ENCODE peak calls at places on chromosomes 2 and 18, in ten cellular contexts. O is T-helper 2 cell; W is kidney glomerular epithelial cell; H is activated naive CD8-positive, alpha-beta T cell treated with anti-CD3 and anti-CD28 coated beads for 36 hours; T is AG09319; F is bronchial epithelial cell; K is COLO829; A is progenitor cell of endocrine pancreas; N is AG20443; C is T-helper 9 cell. P is an unnamed sample.
A peak's percentile ranks its signal among the peaks of the same experiment; 100 is the strongest.

GRCh38 chr2:170965446-170966225 is 36.6 kb downstream of the GORASP2 start:
- DNase-seq in C (no peak), N (no peak), A (no peak), F (peak; percentile 59), W (no peak), T (no peak), K (no peak), H (no peak), O (no peak), P (no peak)

GRCh38 chr2:65566617-65567016 is 134.2 kb upstream of the SPRED2 start:
- DNase-seq in F (peak; percentile 90), K (no peak), N (no peak), C (no peak), A (no peak), T (no peak), O (no peak), H (no peak), W (no peak), P (no peak)

GRCh38 chr2:203310688-203311087 is 17.5 kb upstream of the ABI2 start:
- DNase-seq in T (no peak), C (no peak), W (no peak), N (no peak), A (no peak), H (no peak), F (no peak), O (no peak), K (no peak), P (no peak)

GRCh38 chr2:128525653-128526052 is 207.0 kb upstream of the HS6ST1 start:
- DNase-seq in F (no peak), N (no peak), C (no peak), O (no peak), T (no peak), W (no peak), A (no peak), H (no peak), K (no peak), P (no peak)

GRCh38 chr2:117057021-117057420 is 757.5 kb upstream of the DDX18 start:
- DNase-seq in F (no peak), A (no peak), K (no peak), W (no peak), C (no peak), T (no peak), H (no peak), O (no peak), N (no peak), P (no peak)

GRCh38 chr2:26785431-26786206 is at the start of gene CENPA:
- DNase-seq in W (peak; percentile 99), A (peak; percentile 91), O (peak; percentile 99), H (peak; percentile 93), F (peak; percentile 99), T (peak; percentile 99), K (peak; percentile 99), N (peak; percentile 99), C (peak; percentile 91), P (peak; percentile 99)

GRCh38 chr2:177466337-177467195 is 74.0 kb downstream of the AGPS start:
- DNase-seq in W (no peak), F (no peak), A (no peak), O (no peak), T (no peak), H (no peak), C (no peak), K (no peak), N (peak; percentile 8), P (no peak)

GRCh38 chr2:222424281-222424728 is at the start of gene SGPP2:
- DNase-seq in K (no peak), F (no peak), C (peak; percentile 10), H (peak; percentile 21), T (no peak), W (peak; percentile 22), O (peak; percentile 15), A (peak; percentile 24), N (no peak), P (peak; percentile 73)

GRCh38 chr2:134014196-134014960 is 239.5 kb upstream of the MGAT5 start:
- DNase-seq in A (no peak), C (no peak), K (no peak), T (peak; percentile 22), F (no peak), N (no peak), H (no peak), O (no peak), W (no peak), P (no peak)

GRCh38 chr2:80519699-80520291 is 215.2 kb upstream of the LRRTM1 start:
- DNase-seq in T (no peak), A (no peak), C (no peak), O (no peak), K (no peak), H (no peak), N (no peak), F (no peak), W (no peak), P (no peak)

GRCh38 chr2:95328386-95329125 is 31.4 kb downstream of the KCNIP3 start:
- DNase-seq in K (no peak), O (no peak), F (no peak), A (no peak), W (peak; percentile 27), T (no peak), C (no peak), N (peak; percentile 71), H (no peak), P (no peak)

GRCh38 chr2:109069430-109070194 is 59.4 kb upstream of the SH3RF3 start:
- DNase-seq in F (peak; percentile 78), T (no peak), H (no peak), A (no peak), W (no peak), K (no peak), C (no peak), O (no peak), N (no peak), P (no peak)

GRCh38 chr2:205482399-205483065 is 199.8 kb upstream of the NRP2 start:
- DNase-seq in A (no peak), T (no peak), H (no peak), N (no peak), C (no peak), W (no peak), O (no peak), F (no peak), K (no peak), P (no peak)

GRCh38 chr2:203659650-203660049 is 46.8 kb upstream of the CD28 start:
- DNase-seq in T (no peak), O (no peak), A (no peak), W (no peak), C (no peak), K (no peak), N (no peak), H (no peak), F (no peak), P (no peak)

GRCh38 chr2:9760911-9761228 is 82.4 kb upstream of the TAF1B start:
- DNase-seq in N (no peak), W (no peak), K (no peak), T (no peak), F (no peak), A (no peak), H (no peak), O (peak; percentile 19), C (no peak), P (no peak)

GRCh38 chr2:40439473-40439872 is 12.4 kb downstream of the SLC8A1 start:
- DNase-seq in K (no peak), C (no peak), N (no peak), T (no peak), H (no peak), F (peak; percentile 48), O (no peak), W (no peak), A (no peak), P (no peak)

GRCh38 chr18:74849316-74849715 is 251.6 kb downstream of the ZNF407 start:
- DNase-seq in O (no peak), A (no peak), W (no peak), N (no peak), C (no peak), F (no peak), K (no peak), H (no peak), T (no peak), P (no peak)

GRCh38 chr18:13457327-13457726 is 238.8 kb downstream of the LDLRAD4 start:
- DNase-seq in K (no peak), A (no peak), C (no peak), H (no peak), W (no peak), O (no peak), F (no peak), T (no peak), N (no peak), P (no peak)

GRCh38 chr2:230455005-230455684 is 39.1 kb downstream of the SP100 start:
- DNase-seq in O (no peak), K (no peak), N (no peak), A (no peak), F (no peak), C (no peak), T (no peak), H (no peak), W (no peak), P (no peak)

GRCh38 chr2:135144343-135144742 is 92.3 kb downstream of the RAB3GAP1 start:
- DNase-seq in N (no peak), C (no peak), A (no peak), K (no peak), H (no peak), W (no peak), F (peak; percentile 78), O (no peak), T (no peak), P (no peak)

GRCh38 chr2:1848599-1848995 is 104.3 kb upstream of the PXDN start:
- DNase-seq in F (no peak), O (no peak), W (no peak), H (no peak), K (no peak), A (no peak), C (no peak), T (no peak), N (no peak), P (no peak)

GRCh38 chr2:68737717-68738116 is 3.1 kb downstream of the ARHGAP25 start:
- DNase-seq in K (no peak), C (no peak), N (no peak), F (no peak), A (no peak), H (peak; percentile 49), O (peak; percentile 79), W (no peak), T (no peak), P (no peak)

GRCh38 chr2:127707890-127708648 is 6.8 kb downstream of the SFT2D3 start:
- DNase-seq in F (peak; percentile 58), T (no peak), H (no peak), K (no peak), N (no peak), W (no peak), C (no peak), O (no peak), A (no peak), P (no peak)

GRCh38 chr2:199946836-199947235 is 8.5 kb downstream of the TYW5 start:
- DNase-seq in C (no peak), W (no peak), F (no peak), K (peak; percentile 15), A (no peak), N (peak; percentile 20), H (no peak), T (no peak), O (no peak), P (no peak)

GRCh38 chr2:161952722-161953322 is 121.2 kb downstream of the DPP4 start:
- DNase-seq in W (no peak), T (no peak), H (no peak), K (no peak), F (no peak), O (peak; percentile 97), C (no peak), N (no peak), A (no peak), P (no peak)

GRCh38 chr2:138433995-138434991 is 67.3 kb upstream of the SPOPL start:
- DNase-seq in H (no peak), O (no peak), W (no peak), A (no peak), F (peak; percentile 82), N (no peak), K (no peak), T (no peak), C (no peak), P (no peak)

GRCh38 chr2:182543746-182544525 is 117.1 kb upstream of the PDE1A start:
- DNase-seq in T (no peak), H (no peak), W (no peak), F (no peak), K (no peak), O (no peak), N (no peak), C (no peak), A (no peak), P (no peak)

GRCh38 chr2:219400562-219400961 is 12.8 kb upstream of the DNPEP start:
- DNase-seq in N (no peak), K (no peak), W (no peak), A (no peak), H (no peak), O (no peak), T (no peak), C (no peak), F (no peak), P (no peak)